ENCODE peak calls at places on chromosomes 11 and 22, in four cellular contexts. T is brain microvascular endothelial cell, A is cardiac muscle cell, B is neural crest cell. V is an unnamed sample.

GRCh38 chr11:73645972-73646631 is at the start of gene PLEKHB1:
- DNase-seq in T (no peak), A (peak), B (no peak), V (peak)

GRCh38 chr11:498297-499181 is 8.5 kb downstream of the RNH1 start:
- DNase-seq in T (no peak), A (no peak), B (no peak), V (no peak)

GRCh38 chr22:26453812-26454500 is 24.9 kb downstream of the ASPHD2 start:
- DNase-seq in T (no peak), A (no peak), B (no peak), V (no peak)

GRCh38 chr22:21073482-21073881 is 27.7 kb downstream of the LRRC74B start:
- DNase-seq in T (no peak), A (no peak), B (no peak), V (no peak)

GRCh38 chr22:48750282-48750681 is 1077.4 kb downstream of the BRD1 start:
- DNase-seq in T (no peak), A (no peak), B (no peak), V (no peak)

GRCh38 chr11:66316849-66317251 is at the start of gene CD248:
- DNase-seq in T (peak), A (peak), B (no peak), V (peak)

GRCh38 chr11:96012086-96012824 is 88.3 kb upstream of the MTMR2 start:
- DNase-seq in T (peak), A (peak), B (peak), V (peak)

GRCh38 chr11:134152692-134153091 is 71.1 kb downstream of the NCAPD3 start:
- DNase-seq in T (no peak), A (no peak), B (no peak), V (no peak)

GRCh38 chr11:65855927-65856363 is 2.0 kb downstream of the CFL1 start:
- DNase-seq in T (no peak), A (no peak), B (no peak), V (no peak)

GRCh38 chr11:12725047-12725862 is 51.0 kb downstream of the TEAD1 start:
- DNase-seq in T (peak), A (peak), B (no peak), V (no peak)

GRCh38 chr11:134657631-134658030 is 245.6 kb upstream of the B3GAT1 start:
- DNase-seq in T (no peak), A (no peak), B (no peak), V (no peak)

GRCh38 chr11:93123351-93123898 is 74.4 kb downstream of the SLC36A4 start:
- DNase-seq in T (no peak), A (peak), B (no peak), V (no peak)

GRCh38 chr11:126949066-126949945 is 51.3 kb downstream of the KIRREL3 start:
- DNase-seq in T (peak), A (no peak), B (no peak), V (no peak)

GRCh38 chr22:19058713-19059451 is 63.3 kb downstream of the DGCR2 start:
- DNase-seq in T (no peak), A (no peak), B (no peak), V (no peak)

GRCh38 chr11:69922596-69923111 is 103.4 kb upstream of the FGF3 start:
- DNase-seq in T (no peak), A (no peak), B (no peak), V (no peak)

GRCh38 chr11:72598466-72598865 is 75.8 kb downstream of the PDE2A start:
- DNase-seq in T (no peak), A (no peak), B (no peak), V (no peak)

GRCh38 chr11:72600557-72600956 is 73.7 kb downstream of the PDE2A start:
- DNase-seq in T (no peak), A (no peak), B (no peak), V (no peak)

GRCh38 chr11:72602250-72602904 is 71.8 kb downstream of the PDE2A start:
- DNase-seq in T (no peak), A (no peak), B (no peak), V (no peak)

GRCh38 chr11:72598901-72599300 is 75.3 kb downstream of the PDE2A start:
- DNase-seq in T (peak), A (peak), B (peak), V (peak)

DNA sequence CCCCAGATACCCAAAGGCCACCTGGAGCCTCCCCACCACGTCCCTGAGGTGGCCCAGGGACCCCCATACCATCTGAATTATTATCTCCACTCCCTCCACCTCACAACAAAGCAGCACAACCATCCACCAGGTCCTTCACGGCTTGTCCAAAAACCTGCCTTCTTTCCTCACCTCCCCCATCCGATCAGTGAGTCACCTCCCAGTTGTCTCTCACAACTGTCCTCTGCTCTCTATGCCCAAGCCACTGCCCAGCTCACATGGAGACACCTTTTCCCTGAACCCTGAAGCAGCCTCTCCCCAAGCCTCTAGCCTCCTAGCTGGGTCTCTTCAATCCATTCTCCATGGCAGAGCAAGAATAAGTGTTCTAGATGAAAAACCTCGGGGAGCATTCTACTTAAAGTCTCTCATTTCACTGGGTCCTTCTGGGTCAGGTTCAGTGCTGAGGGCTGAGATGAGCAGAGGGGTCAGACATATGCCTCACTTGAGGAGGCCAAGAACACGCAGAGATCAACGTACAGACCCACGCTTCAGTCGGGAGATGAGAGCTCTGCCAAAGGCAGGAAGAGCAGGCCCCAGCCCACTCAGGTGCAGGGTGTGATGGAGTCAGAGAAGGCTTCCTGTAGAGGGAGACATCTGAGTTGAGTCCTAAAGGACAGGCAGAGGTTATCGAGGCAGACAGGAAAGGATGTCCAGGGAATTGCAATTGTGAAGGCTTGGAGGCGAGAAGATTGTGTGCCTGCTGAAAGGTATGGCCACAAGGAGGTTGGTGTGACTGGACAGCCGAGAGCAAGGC is 74.7 kb downstream of the PDE2A start:
- DNase-seq in T (no peak), A (no peak), B (no peak), V (no peak)
- TF ChIP-seq CTCF in T (no peak), A (no peak), B (no peak), V (no peak)

DNA sequence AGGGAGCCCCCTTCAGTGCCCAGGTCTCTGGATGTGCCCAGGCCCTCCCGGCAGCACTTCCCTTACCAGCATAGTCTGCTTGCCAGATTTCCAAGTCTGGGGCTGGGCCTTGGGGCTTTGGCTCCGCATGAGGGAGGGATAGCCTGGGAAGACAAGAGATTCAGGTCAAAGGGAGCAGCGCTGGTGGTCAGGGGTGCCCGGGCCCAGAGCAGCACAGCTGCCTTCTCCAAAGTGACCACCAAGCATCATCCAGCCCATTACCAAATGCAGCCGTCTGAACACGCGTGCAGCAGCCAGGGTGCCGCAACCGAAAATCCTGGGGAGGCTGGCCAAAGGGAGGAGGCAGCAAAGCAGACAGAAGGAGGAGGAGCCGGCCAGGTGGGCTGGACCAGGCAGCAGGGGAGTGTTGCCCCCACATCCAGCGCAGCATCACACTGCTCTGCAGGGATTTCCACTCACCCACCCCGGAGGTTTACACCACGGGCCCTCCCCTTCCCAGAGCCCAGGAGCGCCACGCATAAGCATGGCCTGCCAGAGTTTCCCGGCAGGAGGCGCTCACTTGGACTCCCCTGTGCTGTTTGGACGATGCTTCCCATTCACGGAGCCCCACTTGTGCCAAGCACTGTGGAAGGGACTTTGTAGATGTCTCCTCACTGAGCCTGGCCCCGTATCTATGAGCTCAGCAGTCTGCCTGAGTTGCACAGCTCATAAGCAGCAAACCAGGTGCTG is 22.5 kb downstream of the TRIM29 start:
- DNase-seq in T (no peak), A (no peak), B (no peak), V (no peak)
- TF ChIP-seq CTCF in T (peak), A (peak), B (no peak), V (no peak)

GRCh38 chr11:61126266-61126665 is 24.0 kb downstream of the CD5 start:
- DNase-seq in T (no peak), A (peak), B (no peak), V (no peak)

GRCh38 chr11:61129608-61130523 is 27.6 kb downstream of the CD5 start:
- DNase-seq in T (peak), A (peak), B (peak), V (peak)

GRCh38 chr11:61125310-61125684 is 23.0 kb downstream of the CD5 start:
- DNase-seq in T (no peak), A (no peak), B (no peak), V (no peak)

GRCh38 chr11:61128947-61129346 is 26.7 kb downstream of the CD5 start:
- DNase-seq in T (no peak), A (no peak), B (no peak), V (no peak)

GRCh38 chr11:61127991-61128390 is 25.7 kb downstream of the CD5 start:
- DNase-seq in T (no peak), A (no peak), B (no peak), V (no peak)
- TF ChIP-seq CTCF in T (no peak), A (no peak), B (no peak), V (no peak)

GRCh38 chr22:39291501-39291900 is 27.9 kb downstream of the RPL3 start:
- DNase-seq in T (no peak), A (no peak), B (no peak), V (no peak)
- TF ChIP-seq CTCF in T (peak), A (peak), B (peak), V (no peak)